ENCODE peak calls at places on chromosomes 4 and X, in nine cellular contexts. M is uterus; J is ovary; O is Peyer's patch; X is breast epithelium; Y is CD8-positive, alpha-beta T cell; I is OCI-LY7; U is AG09309; A is cardiac fibroblast. G is an unnamed sample.

GRCh38 chr4:85825937-85826678 is 351.2 kb downstream of the ARHGAP24 start:
- DNase-seq in M (no peak), J (no peak), O (no peak), X (no peak), Y (no peak), I (no peak), U (peak; percentile 57), A (peak; percentile 67), G (no peak)

GRCh38 chr4:175456131-175456530 is 355.9 kb downstream of the GPM6A start:
- DNase-seq in M (no peak), J (no peak), O (no peak), X (no peak), Y (no peak), I (no peak), U (no peak), A (no peak), G (no peak)

GRCh38 chr4:87093443-87094123 is 126.8 kb downstream of the KLHL8 start:
- DNase-seq in M (no peak), J (no peak), O (peak; percentile 67), X (no peak), Y (peak; percentile 19), I (peak; percentile 80), U (no peak), A (peak; percentile 69), G (no peak)

GRCh38 chrX:124280294-124280902 is 52.1 kb upstream of the TEX13D start:
- DNase-seq in M (no peak), J (no peak), O (no peak), X (no peak), Y (no peak), I (no peak), U (no peak), A (no peak), G (no peak)

GRCh38 chr4:82801910-82802521 is 3.4 kb upstream of the SCD5 start:
- DNase-seq in M (no peak), J (no peak), O (no peak), X (no peak), Y (no peak), I (peak; percentile 12), U (no peak), A (peak; percentile 54), G (no peak)

GRCh38 chr4:166165829-166166420 is 292.9 kb downstream of the TLL1 start:
- DNase-seq in M (no peak), J (no peak), O (no peak), X (no peak), Y (no peak), I (peak; percentile 68), U (peak; percentile 27), A (peak; percentile 86), G (no peak)

GRCh38 chr4:166257891-166258290 is 384.9 kb downstream of the TLL1 start:
- DNase-seq in M (no peak), J (no peak), O (no peak), X (no peak), Y (no peak), I (no peak), U (no peak), A (no peak), G (no peak)

GRCh38 chrX:151510203-151510602 is 53.3 kb upstream of the PASD1 start:
- DNase-seq in M (no peak), J (no peak), O (no peak), X (no peak), Y (no peak), I (no peak), U (no peak), A (no peak), G (no peak)

GRCh38 chr4:103424853-103425252 is 226.7 kb upstream of the CENPE start:
- DNase-seq in M (no peak), J (no peak), O (no peak), X (no peak), Y (no peak), I (no peak), U (no peak), A (no peak), G (no peak)

GRCh38 chr4:103425406-103425805 is 227.3 kb upstream of the CENPE start:
- DNase-seq in M (no peak), J (no peak), O (no peak), X (no peak), Y (no peak), I (no peak), U (no peak), A (no peak), G (no peak)

DNA sequence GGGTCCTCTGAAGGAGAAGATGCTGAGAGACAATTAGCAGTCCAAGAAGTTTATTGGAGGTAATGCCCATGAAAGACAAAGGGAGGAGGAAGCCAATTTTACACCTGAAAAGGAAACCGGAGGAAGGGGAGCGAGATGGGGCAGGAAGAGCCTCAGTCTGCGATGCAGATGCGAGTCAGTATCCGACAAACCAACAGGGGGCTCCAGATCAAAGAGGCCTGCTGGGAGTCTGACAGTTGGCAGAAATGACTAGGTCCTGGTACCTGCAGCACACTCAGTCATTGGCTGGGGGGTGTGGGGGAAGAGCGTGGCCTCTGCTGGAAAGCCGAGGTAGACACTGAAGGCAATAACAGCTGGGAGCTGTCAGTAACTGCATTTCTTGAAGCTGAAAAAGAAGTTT is 231.1 kb upstream of the CENPE start:
- DNase-seq in M (no peak), J (no peak), O (no peak), X (no peak), Y (no peak), I (no peak), U (no peak), A (no peak), G (no peak)
- TF ChIP-seq CTCF in M (no peak), J (no peak), O (no peak), X (no peak), Y (no peak), I (peak; percentile 46), U (no peak), A (no peak), G (no peak)

GRCh38 chr4:188110036-188110435 is 633 bp upstream of the TRIML2 start:
- DNase-seq in M (no peak), J (no peak), O (no peak), X (no peak), Y (no peak), I (no peak), U (no peak), A (no peak), G (no peak)
- TF ChIP-seq CTCF in M (no peak), J (no peak), O (no peak), X (no peak), Y (no peak), I (no peak), U (no peak), A (no peak), G (no peak)

DNA sequence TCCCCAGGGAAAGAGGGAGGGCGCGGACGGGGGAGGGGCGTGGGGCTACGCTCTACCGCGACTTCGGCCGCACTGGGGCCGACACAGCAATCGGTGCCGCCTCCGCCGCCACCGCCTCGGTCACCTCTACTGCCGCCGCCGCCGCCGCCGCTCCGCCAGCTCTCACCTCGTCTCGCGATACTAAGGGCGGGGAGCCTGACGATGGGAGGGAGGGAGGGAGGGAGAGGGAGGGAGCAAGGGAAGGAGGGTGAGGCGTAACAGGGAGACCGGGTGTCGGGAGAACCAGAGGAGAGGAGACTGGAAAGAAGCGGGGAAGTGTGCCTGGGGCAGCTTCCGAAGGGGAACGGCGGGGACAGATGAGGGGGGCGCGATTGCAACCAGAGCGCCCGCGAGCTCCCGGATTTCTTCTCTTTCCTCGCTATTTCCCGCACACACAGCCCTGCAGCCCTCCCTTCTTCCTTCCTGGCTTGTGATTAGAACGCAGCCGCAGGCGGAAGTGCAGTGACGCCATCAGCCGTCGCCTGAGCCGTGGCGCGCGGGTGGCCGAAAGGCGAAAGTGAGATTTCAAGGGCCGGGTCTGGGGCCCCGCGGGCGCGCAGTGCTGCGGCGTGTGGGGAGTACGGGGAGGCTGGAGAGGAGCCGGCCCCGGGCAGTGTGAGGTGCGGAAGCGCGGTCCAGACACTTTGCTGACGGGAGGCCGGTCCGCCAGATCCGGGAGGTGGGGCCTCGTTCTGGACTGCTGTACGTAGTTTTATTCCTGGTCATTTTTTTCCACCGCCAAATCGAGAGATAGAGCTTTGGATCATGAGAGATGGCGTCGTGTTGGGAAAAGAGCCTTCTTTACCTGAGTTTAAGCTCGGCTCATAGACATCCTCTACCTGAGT is at the start of gene ANKRD17:
- DNase-seq in M (peak; percentile 91), J (peak; percentile 95), O (peak; percentile 97), X (peak; percentile 89), Y (peak; percentile 81), I (peak; percentile 94), U (peak; percentile 66), A (peak; percentile 95), G (peak; percentile 93)
- TF ChIP-seq CTCF in M (peak; percentile 56), J (peak; percentile 61), O (peak; percentile 62), X (peak; percentile 71), Y (no peak), I (no peak), U (no peak), A (no peak), G (no peak)

GRCh38 chr4:67106846-67107467 is 438.3 kb downstream of the CENPC start:
- DNase-seq in M (no peak), J (no peak), O (no peak), X (no peak), Y (no peak), I (no peak), U (no peak), A (no peak), G (no peak)
- TF ChIP-seq CTCF in M (no peak), J (no peak), O (no peak), X (no peak), Y (no peak), I (no peak), U (no peak), A (no peak), G (no peak)

DNA sequence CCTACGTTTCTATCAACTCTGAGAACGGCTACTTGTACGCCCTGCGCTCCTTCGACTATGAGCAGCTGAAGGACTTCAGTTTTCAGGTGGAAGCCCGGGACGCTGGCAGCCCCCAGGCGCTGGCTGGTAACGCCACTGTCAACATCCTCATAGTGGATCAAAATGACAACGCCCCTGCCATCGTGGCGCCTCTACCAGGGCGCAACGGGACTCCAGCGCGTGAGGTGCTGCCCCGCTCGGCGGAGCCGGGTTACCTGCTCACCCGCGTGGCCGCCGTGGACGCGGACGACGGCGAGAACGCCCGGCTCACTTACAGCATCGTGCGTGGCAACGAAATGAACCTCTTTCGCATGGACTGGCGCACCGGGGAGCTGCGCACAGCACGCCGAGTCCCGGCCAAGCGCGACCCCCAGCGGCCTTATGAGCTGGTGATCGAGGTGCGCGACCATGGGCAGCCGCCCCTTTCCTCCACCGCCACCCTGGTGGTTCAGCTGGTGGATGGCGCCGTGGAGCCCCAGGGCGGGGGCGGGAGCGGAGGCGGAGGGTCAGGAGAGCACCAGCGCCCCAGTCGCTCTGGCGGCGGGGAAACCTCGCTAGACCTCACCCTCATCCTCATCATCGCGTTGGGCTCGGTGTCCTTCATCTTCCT is 2.7 kb downstream of the PCDH10 start:
- DNase-seq in M (no peak), J (peak; percentile 35), O (no peak), X (no peak), Y (no peak), I (no peak), U (no peak), A (no peak), G (no peak)
- TF ChIP-seq CTCF in M (no peak), J (no peak), O (no peak), X (no peak), Y (no peak), I (no peak), U (peak; percentile 1), A (no peak), G (no peak)

DNA sequence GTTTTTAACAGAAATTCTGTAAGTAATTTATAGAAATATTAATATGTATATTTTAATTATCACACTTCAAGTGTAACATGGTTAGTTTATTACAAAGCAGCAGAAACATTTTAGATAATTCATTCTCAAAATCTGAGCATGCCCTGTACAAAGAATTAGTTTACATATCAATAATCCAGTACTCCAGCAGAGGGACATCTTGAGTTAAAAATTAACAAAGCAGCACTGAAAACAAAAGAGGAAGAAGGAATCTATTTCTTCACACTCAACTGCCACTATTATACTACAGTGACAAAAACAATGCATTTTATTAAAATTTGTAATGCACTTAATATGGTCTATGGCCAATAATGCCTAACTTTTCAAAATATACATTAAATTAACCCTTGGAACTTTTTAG is 179.1 kb upstream of the KLHL4 start:
- DNase-seq in M (no peak), J (no peak), O (no peak), X (no peak), Y (no peak), I (peak; percentile 1), U (no peak), A (peak; percentile 52), G (no peak)
- TF ChIP-seq CTCF in M (peak; percentile 34), J (no peak), O (no peak), X (no peak), Y (no peak), I (peak; percentile 52), U (no peak), A (no peak), G (no peak)